ENCODE peak calls at places on chromosomes 12 and 14, in four cellular contexts. V is neural crest cell, F is T-helper 1 cell, D is NCI-H2029. Z is an unnamed sample.

GRCh38 chr14:76829650-76830421 is 3.6 kb downstream of the LRRC74A start:
- DNase-seq in F (no peak), V (peak), D (peak), Z (no peak)

GRCh38 chr14:67485501-67486095 is 2.9 kb downstream of the TMEM229B start:
- DNase-seq in F (no peak), D (no peak), V (no peak), Z (no peak)

GRCh38 chr12:14911131-14911530 is 25.5 kb upstream of the MGP start:
- DNase-seq in F (no peak), D (no peak), V (no peak), Z (no peak)

GRCh38 chr12:117567644-117568043 is 206.2 kb upstream of the NOS1 start:
- DNase-seq in F (no peak), D (no peak), V (no peak), Z (no peak)

GRCh38 chr14:59704054-59704453 is 127.4 kb upstream of the CCDC175 start:
- DNase-seq in F (no peak), D (no peak), V (no peak), Z (no peak)

GRCh38 chr14:73457050-73457934 is 1.1 kb downstream of the NUMB start:
- DNase-seq in F (no peak), D (no peak), V (peak), Z (no peak)

GRCh38 chr14:94545131-94545841 is 16.0 kb upstream of the SERPINA4 start:
- DNase-seq in V (no peak), D (no peak), F (no peak), Z (no peak)

GRCh38 chr14:85191986-85192385 is 338.0 kb upstream of the FLRT2 start:
- DNase-seq in V (no peak), F (no peak), D (no peak), Z (no peak)

GRCh38 chr12:89988156-89988555 is 279.5 kb upstream of the ATP2B1 start:
- DNase-seq in V (no peak), D (no peak), F (no peak), Z (no peak)

GRCh38 chr14:68722968-68723577 is 69.8 kb downstream of the ZFP36L1 start:
- DNase-seq in D (no peak), V (no peak), F (no peak), Z (no peak)

GRCh38 chr14:76917158-76917596 is 91.0 kb downstream of the LRRC74A start:
- DNase-seq in V (peak), D (no peak), F (no peak), Z (no peak)